ENCODE peak calls at places on chromosomes 6 and 20, in five cellular contexts. One of them, this sample, is unnamed.

GRCh38 chr6:75409286-75409685 is 84.3 kb downstream of the FILIP1 start:
- DNase-seq in cardiac muscle cell: no peak
- DNase-seq in naive thymus-derived CD4-positive, alpha-beta T cell: no peak
- DNase-seq in DMS 273 treated with DMSO at 0.1 percent for 48 hours: no peak
- DNase-seq in activated T-helper 9 cell treated with anti-CD3 and anti-CD28 coated beads, Interleukin-2, amount 50 U/mL, for 16 hours: no peak
- DNase-seq in this sample: no peak

GRCh38 chr6:159093608-159094443 is 49.0 kb upstream of the TAGAP start:
- DNase-seq in cardiac muscle cell: no peak
- DNase-seq in naive thymus-derived CD4-positive, alpha-beta T cell: no peak
- DNase-seq in DMS 273 treated with DMSO at 0.1 percent for 48 hours: no peak
- DNase-seq in activated T-helper 9 cell treated with anti-CD3 and anti-CD28 coated beads, Interleukin-2, amount 50 U/mL, for 16 hours: no peak
- DNase-seq in this sample: no peak

GRCh38 chr6:17291778-17292177 is 10.6 kb downstream of the RBM24 start:
- DNase-seq in cardiac muscle cell: no peak
- DNase-seq in naive thymus-derived CD4-positive, alpha-beta T cell: no peak
- DNase-seq in DMS 273 treated with DMSO at 0.1 percent for 48 hours: no peak
- DNase-seq in activated T-helper 9 cell treated with anti-CD3 and anti-CD28 coated beads, Interleukin-2, amount 50 U/mL, for 16 hours: no peak
- DNase-seq in this sample: no peak

GRCh38 chr20:7490288-7490687 is 450.0 kb downstream of the HAO1 start:
- DNase-seq in cardiac muscle cell: no peak
- DNase-seq in naive thymus-derived CD4-positive, alpha-beta T cell: no peak
- DNase-seq in DMS 273 treated with DMSO at 0.1 percent for 48 hours: no peak
- DNase-seq in activated T-helper 9 cell treated with anti-CD3 and anti-CD28 coated beads, Interleukin-2, amount 50 U/mL, for 16 hours: no peak
- DNase-seq in this sample: no peak

GRCh38 chr20:20083796-20084195 is 31.5 kb downstream of the CFAP61 start:
- DNase-seq in cardiac muscle cell: peak; percentile 54
- DNase-seq in naive thymus-derived CD4-positive, alpha-beta T cell: peak; percentile 45
- DNase-seq in DMS 273 treated with DMSO at 0.1 percent for 48 hours: peak; percentile 90
- DNase-seq in activated T-helper 9 cell treated with anti-CD3 and anti-CD28 coated beads, Interleukin-2, amount 50 U/mL, for 16 hours: no peak
- DNase-seq in this sample: no peak

GRCh38 chr20:54017846-54018245 is 52.5 kb downstream of the BCAS1 start:
- DNase-seq in cardiac muscle cell: no peak
- DNase-seq in naive thymus-derived CD4-positive, alpha-beta T cell: no peak
- DNase-seq in DMS 273 treated with DMSO at 0.1 percent for 48 hours: no peak
- DNase-seq in activated T-helper 9 cell treated with anti-CD3 and anti-CD28 coated beads, Interleukin-2, amount 50 U/mL, for 16 hours: no peak
- DNase-seq in this sample: no peak

GRCh38 chr6:17431581-17431980 is 38.2 kb downstream of the CAP2 start:
- DNase-seq in cardiac muscle cell: no peak
- DNase-seq in naive thymus-derived CD4-positive, alpha-beta T cell: no peak
- DNase-seq in DMS 273 treated with DMSO at 0.1 percent for 48 hours: no peak
- DNase-seq in activated T-helper 9 cell treated with anti-CD3 and anti-CD28 coated beads, Interleukin-2, amount 50 U/mL, for 16 hours: no peak
- DNase-seq in this sample: no peak

GRCh38 chr6:56246941-56247653 is at the start of gene COL21A1:
- DNase-seq in cardiac muscle cell: peak; percentile 76
- DNase-seq in naive thymus-derived CD4-positive, alpha-beta T cell: no peak
- DNase-seq in DMS 273 treated with DMSO at 0.1 percent for 48 hours: no peak
- DNase-seq in activated T-helper 9 cell treated with anti-CD3 and anti-CD28 coated beads, Interleukin-2, amount 50 U/mL, for 16 hours: no peak
- DNase-seq in this sample: no peak

GRCh38 chr6:26155066-26155925 is 68.1 kb downstream of the HFE start:
- DNase-seq in cardiac muscle cell: peak; percentile 24
- DNase-seq in naive thymus-derived CD4-positive, alpha-beta T cell: no peak
- DNase-seq in DMS 273 treated with DMSO at 0.1 percent for 48 hours: no peak
- DNase-seq in activated T-helper 9 cell treated with anti-CD3 and anti-CD28 coated beads, Interleukin-2, amount 50 U/mL, for 16 hours: no peak
- DNase-seq in this sample: no peak

GRCh38 chr6:117637770-117638169 is 35.5 kb upstream of the GOPC start:
- DNase-seq in cardiac muscle cell: no peak
- DNase-seq in naive thymus-derived CD4-positive, alpha-beta T cell: no peak
- DNase-seq in DMS 273 treated with DMSO at 0.1 percent for 48 hours: no peak
- DNase-seq in activated T-helper 9 cell treated with anti-CD3 and anti-CD28 coated beads, Interleukin-2, amount 50 U/mL, for 16 hours: no peak
- DNase-seq in this sample: no peak

GRCh38 chr6:133368664-133369063 is 127.5 kb downstream of the EYA4 start:
- DNase-seq in cardiac muscle cell: no peak
- DNase-seq in naive thymus-derived CD4-positive, alpha-beta T cell: no peak
- DNase-seq in DMS 273 treated with DMSO at 0.1 percent for 48 hours: no peak
- DNase-seq in activated T-helper 9 cell treated with anti-CD3 and anti-CD28 coated beads, Interleukin-2, amount 50 U/mL, for 16 hours: no peak
- DNase-seq in this sample: no peak

GRCh38 chr20:32207626-32208498 is at the start of the genes PLAGL2 and POFUT1:
- DNase-seq in cardiac muscle cell: peak; percentile 95
- DNase-seq in naive thymus-derived CD4-positive, alpha-beta T cell: peak; percentile 91
- DNase-seq in DMS 273 treated with DMSO at 0.1 percent for 48 hours: peak; percentile 33
- DNase-seq in activated T-helper 9 cell treated with anti-CD3 and anti-CD28 coated beads, Interleukin-2, amount 50 U/mL, for 16 hours: peak; percentile 87
- DNase-seq in this sample: peak; percentile 86

GRCh38 chr6:36838896-36839818 is at the start of gene CPNE5:
- DNase-seq in cardiac muscle cell: peak; percentile 64
- DNase-seq in naive thymus-derived CD4-positive, alpha-beta T cell: no peak
- DNase-seq in DMS 273 treated with DMSO at 0.1 percent for 48 hours: no peak
- DNase-seq in activated T-helper 9 cell treated with anti-CD3 and anti-CD28 coated beads, Interleukin-2, amount 50 U/mL, for 16 hours: no peak
- DNase-seq in this sample: no peak

GRCh38 chr6:46056906-46057529 is 41.4 kb upstream of the CLIC5 start:
- DNase-seq in cardiac muscle cell: no peak
- DNase-seq in naive thymus-derived CD4-positive, alpha-beta T cell: no peak
- DNase-seq in DMS 273 treated with DMSO at 0.1 percent for 48 hours: no peak
- DNase-seq in activated T-helper 9 cell treated with anti-CD3 and anti-CD28 coated beads, Interleukin-2, amount 50 U/mL, for 16 hours: no peak
- DNase-seq in this sample: no peak

GRCh38 chr6:109834131-109834530 is 143.0 kb downstream of the FIG4 start:
- DNase-seq in cardiac muscle cell: no peak
- DNase-seq in naive thymus-derived CD4-positive, alpha-beta T cell: no peak
- DNase-seq in DMS 273 treated with DMSO at 0.1 percent for 48 hours: no peak
- DNase-seq in activated T-helper 9 cell treated with anti-CD3 and anti-CD28 coated beads, Interleukin-2, amount 50 U/mL, for 16 hours: no peak
- DNase-seq in this sample: no peak

GRCh38 chr20:18705906-18706305 is 107.7 kb upstream of the SCP2D1 start:
- DNase-seq in cardiac muscle cell: no peak
- DNase-seq in naive thymus-derived CD4-positive, alpha-beta T cell: no peak
- DNase-seq in DMS 273 treated with DMSO at 0.1 percent for 48 hours: no peak
- DNase-seq in activated T-helper 9 cell treated with anti-CD3 and anti-CD28 coated beads, Interleukin-2, amount 50 U/mL, for 16 hours: no peak
- DNase-seq in this sample: no peak

GRCh38 chr6:628772-629171 is 28.1 kb downstream of the HUS1B start:
- DNase-seq in cardiac muscle cell: no peak
- DNase-seq in naive thymus-derived CD4-positive, alpha-beta T cell: no peak
- DNase-seq in DMS 273 treated with DMSO at 0.1 percent for 48 hours: no peak
- DNase-seq in activated T-helper 9 cell treated with anti-CD3 and anti-CD28 coated beads, Interleukin-2, amount 50 U/mL, for 16 hours: no peak
- DNase-seq in this sample: no peak

GRCh38 chr20:32427996-32428395 is 69.9 kb downstream of the ASXL1 start:
- DNase-seq in cardiac muscle cell: no peak
- DNase-seq in naive thymus-derived CD4-positive, alpha-beta T cell: no peak
- DNase-seq in DMS 273 treated with DMSO at 0.1 percent for 48 hours: no peak
- DNase-seq in activated T-helper 9 cell treated with anti-CD3 and anti-CD28 coated beads, Interleukin-2, amount 50 U/mL, for 16 hours: no peak
- DNase-seq in this sample: no peak

GRCh38 chr6:168162366-168162765 is 83.4 kb upstream of the FRMD1 start:
- DNase-seq in cardiac muscle cell: no peak
- DNase-seq in naive thymus-derived CD4-positive, alpha-beta T cell: no peak
- DNase-seq in DMS 273 treated with DMSO at 0.1 percent for 48 hours: no peak
- DNase-seq in activated T-helper 9 cell treated with anti-CD3 and anti-CD28 coated beads, Interleukin-2, amount 50 U/mL, for 16 hours: no peak
- DNase-seq in this sample: no peak

GRCh38 chr6:73746776-73747175 is 50.8 kb downstream of the CD109 start:
- DNase-seq in cardiac muscle cell: no peak
- DNase-seq in naive thymus-derived CD4-positive, alpha-beta T cell: no peak
- DNase-seq in DMS 273 treated with DMSO at 0.1 percent for 48 hours: no peak
- DNase-seq in activated T-helper 9 cell treated with anti-CD3 and anti-CD28 coated beads, Interleukin-2, amount 50 U/mL, for 16 hours: no peak
- DNase-seq in this sample: no peak

GRCh38 chr6:3349388-3350251 is 90.9 kb downstream of the PSMG4 start:
- DNase-seq in cardiac muscle cell: no peak
- DNase-seq in naive thymus-derived CD4-positive, alpha-beta T cell: no peak
- DNase-seq in DMS 273 treated with DMSO at 0.1 percent for 48 hours: no peak
- DNase-seq in activated T-helper 9 cell treated with anti-CD3 and anti-CD28 coated beads, Interleukin-2, amount 50 U/mL, for 16 hours: no peak
- DNase-seq in this sample: no peak

GRCh38 chr6:88512951-88513350 is 346.8 kb upstream of the CNR1 start:
- DNase-seq in cardiac muscle cell: no peak
- DNase-seq in naive thymus-derived CD4-positive, alpha-beta T cell: no peak
- DNase-seq in DMS 273 treated with DMSO at 0.1 percent for 48 hours: no peak
- DNase-seq in activated T-helper 9 cell treated with anti-CD3 and anti-CD28 coated beads, Interleukin-2, amount 50 U/mL, for 16 hours: no peak
- DNase-seq in this sample: no peak

GRCh38 chr6:5529733-5530132 is 268.4 kb downstream of the FARS2 start:
- DNase-seq in cardiac muscle cell: no peak
- DNase-seq in naive thymus-derived CD4-positive, alpha-beta T cell: no peak
- DNase-seq in DMS 273 treated with DMSO at 0.1 percent for 48 hours: no peak
- DNase-seq in activated T-helper 9 cell treated with anti-CD3 and anti-CD28 coated beads, Interleukin-2, amount 50 U/mL, for 16 hours: no peak
- DNase-seq in this sample: no peak

GRCh38 chr6:43868467-43868866 is 98.5 kb downstream of the VEGFA start:
- DNase-seq in cardiac muscle cell: no peak
- DNase-seq in naive thymus-derived CD4-positive, alpha-beta T cell: no peak
- DNase-seq in DMS 273 treated with DMSO at 0.1 percent for 48 hours: no peak
- DNase-seq in activated T-helper 9 cell treated with anti-CD3 and anti-CD28 coated beads, Interleukin-2, amount 50 U/mL, for 16 hours: no peak
- DNase-seq in this sample: no peak

GRCh38 chr20:49938173-49939163 is 2.3 kb downstream of the RNF114 start:
- DNase-seq in cardiac muscle cell: peak; percentile 29
- DNase-seq in naive thymus-derived CD4-positive, alpha-beta T cell: no peak
- DNase-seq in DMS 273 treated with DMSO at 0.1 percent for 48 hours: no peak
- DNase-seq in activated T-helper 9 cell treated with anti-CD3 and anti-CD28 coated beads, Interleukin-2, amount 50 U/mL, for 16 hours: no peak
- DNase-seq in this sample: no peak

GRCh38 chr6:2378891-2379652 is 133.7 kb upstream of the GMDS start:
- DNase-seq in cardiac muscle cell: no peak
- DNase-seq in naive thymus-derived CD4-positive, alpha-beta T cell: no peak
- DNase-seq in DMS 273 treated with DMSO at 0.1 percent for 48 hours: no peak
- DNase-seq in activated T-helper 9 cell treated with anti-CD3 and anti-CD28 coated beads, Interleukin-2, amount 50 U/mL, for 16 hours: no peak
- DNase-seq in this sample: no peak

GRCh38 chr20:53104889-53105288 is 132.7 kb downstream of the TSHZ2 start:
- DNase-seq in cardiac muscle cell: no peak
- DNase-seq in naive thymus-derived CD4-positive, alpha-beta T cell: no peak
- DNase-seq in DMS 273 treated with DMSO at 0.1 percent for 48 hours: no peak
- DNase-seq in activated T-helper 9 cell treated with anti-CD3 and anti-CD28 coated beads, Interleukin-2, amount 50 U/mL, for 16 hours: no peak
- DNase-seq in this sample: no peak

GRCh38 chr20:44054118-44054517 is 132.9 kb downstream of the JPH2 start:
- DNase-seq in cardiac muscle cell: no peak
- DNase-seq in naive thymus-derived CD4-positive, alpha-beta T cell: no peak
- DNase-seq in DMS 273 treated with DMSO at 0.1 percent for 48 hours: no peak
- DNase-seq in activated T-helper 9 cell treated with anti-CD3 and anti-CD28 coated beads, Interleukin-2, amount 50 U/mL, for 16 hours: no peak
- DNase-seq in this sample: no peak

GRCh38 chr6:136635615-136636014 is 85.4 kb upstream of the MAP7 start:
- DNase-seq in cardiac muscle cell: no peak
- DNase-seq in naive thymus-derived CD4-positive, alpha-beta T cell: no peak
- DNase-seq in DMS 273 treated with DMSO at 0.1 percent for 48 hours: no peak
- DNase-seq in activated T-helper 9 cell treated with anti-CD3 and anti-CD28 coated beads, Interleukin-2, amount 50 U/mL, for 16 hours: no peak
- DNase-seq in this sample: no peak

GRCh38 chr6:133945158-133945557 is 7.9 kb upstream of the TBPL1 start:
- DNase-seq in cardiac muscle cell: no peak
- DNase-seq in naive thymus-derived CD4-positive, alpha-beta T cell: no peak
- DNase-seq in DMS 273 treated with DMSO at 0.1 percent for 48 hours: no peak
- DNase-seq in activated T-helper 9 cell treated with anti-CD3 and anti-CD28 coated beads, Interleukin-2, amount 50 U/mL, for 16 hours: no peak
- DNase-seq in this sample: no peak

GRCh38 chr20:50284811-50285375 is 94.3 kb downstream of the CEBPB start:
- DNase-seq in cardiac muscle cell: peak; percentile 39
- DNase-seq in naive thymus-derived CD4-positive, alpha-beta T cell: no peak
- DNase-seq in DMS 273 treated with DMSO at 0.1 percent for 48 hours: no peak
- DNase-seq in activated T-helper 9 cell treated with anti-CD3 and anti-CD28 coated beads, Interleukin-2, amount 50 U/mL, for 16 hours: no peak
- DNase-seq in this sample: no peak